ENCODE peak calls at places on chromosomes 16 and 17, in four cellular contexts. C, Y, O and F are unnamed samples. For H3K4me1 and H3K27me3, the result is how much of the 10 kb centered on the place peaks cover.

GRCh38 chr17:58412910-58413630 is 4.3 kb downstream of the RNF43 start:
- DNase-seq in O (peak), Y (no peak), C (no peak), F (no peak)

GRCh38 chr16:47519037-47519436 is 57.9 kb downstream of the PHKB start:
- DNase-seq in Y (no peak), O (peak), C (no peak), F (no peak)

GRCh38 chr17:17325816-17326215 is 22.6 kb downstream of the NT5M start:
- DNase-seq in O (no peak), Y (no peak), C (no peak), F (no peak)

GRCh38 chr16:23128056-23128455 is 21.2 kb downstream of the USP31 start:
- DNase-seq in Y (no peak), C (no peak), O (no peak), F (no peak)

GRCh38 chr16:84606081-84606875 is 11.6 kb downstream of the COTL1 start:
- DNase-seq in O (no peak), C (no peak), Y (no peak), F (no peak)

GRCh38 chr16:11060856-11061255 is 116.5 kb downstream of the CLEC16A start:
- DNase-seq in C (no peak), Y (peak), O (no peak), F (no peak)

GRCh38 chr16:89687092-89687940 is 827 bp downstream of the CDK10 start:
- DNase-seq in Y (no peak), C (no peak), O (peak), F (no peak)

GRCh38 chr16:73771196-73771595 is 525.4 kb upstream of the PSMD7 start:
- DNase-seq in O (no peak), Y (no peak), C (no peak), F (no peak)

GRCh38 chr16:86778978-86779377 is 200.6 kb downstream of the FOXL1 start:
- DNase-seq in C (no peak), O (no peak), Y (no peak), F (no peak)

GRCh38 chr16:87806246-87806607 is 40.4 kb upstream of the KLHDC4 start:
- DNase-seq in C (no peak), O (peak), Y (no peak), F (no peak)

GRCh38 chr17:75194879-75195278 is 10.6 kb upstream of the NUP85 start:
- DNase-seq in Y (no peak), O (no peak), C (no peak), F (no peak)

GRCh38 chr17:76132574-76133338 is 8.3 kb downstream of the FOXJ1 start:
- DNase-seq in O (no peak), C (no peak), Y (no peak), F (no peak)

GRCh38 chr17:40563371-40564052 is 1.8 kb downstream of the CCR7 start:
- DNase-seq in Y (no peak), O (no peak), C (no peak), F (no peak)

GRCh38 chr17:2050246-2050866 is 4.5 kb upstream of the HIC1 start:
- DNase-seq in O (peak), C (peak), Y (peak), F (peak)

GRCh38 chr16:55040366-55041086 is 109.9 kb downstream of the IRX5 start:
- DNase-seq in Y (no peak), C (no peak), O (no peak), F (no peak)

GRCh38 chr17:81457917-81458555 is 54.6 kb downstream of the ACTG1 start:
- DNase-seq in C (no peak), Y (no peak), O (no peak), F (no peak)

GRCh38 chr17:57552114-57552601 is 192.9 kb downstream of the CCDC182 start:
- DNase-seq in C (peak), Y (peak), O (no peak), F (no peak)

GRCh38 chr17:7684856-7685532 is 2.3 kb downstream of the TP53 start:
- DNase-seq in Y (no peak), O (no peak), C (no peak), F (no peak)

GRCh38 chr17:65053354-65053881 is 3.1 kb downstream of the GNA13 start:
- DNase-seq in C (no peak), O (no peak), Y (no peak), F (no peak)

GRCh38 chr17:65055280-65055707 is 1.2 kb downstream of the GNA13 start:
- DNase-seq in C (no peak), Y (no peak), O (no peak), F (no peak)

GRCh38 chr17:65052585-65052984 is 4.0 kb downstream of the GNA13 start:
- DNase-seq in O (no peak), C (no peak), Y (no peak), F (no peak)

GRCh38 chr17:65055708-65056638 is 567 bp downstream of the GNA13 start:
- DNase-seq in Y (peak), O (peak), C (peak), F (peak)

GRCh38 chr17:65054602-65055001 is 1.9 kb downstream of the GNA13 start:
- DNase-seq in O (no peak), C (no peak), Y (no peak), F (no peak)
- H3K4me1 ChIP-seq in O (under half), C (under half), Y (under half), F (under half)

GRCh38 chr16:3049921-3050481 is 3.6 kb downstream of the MMP25 start:
- DNase-seq in Y (no peak), C (no peak), O (no peak), F (no peak)
- H3K27me3 ChIP-seq in Y (under half), C (under half), O (half or more), F (under half)

DNA sequence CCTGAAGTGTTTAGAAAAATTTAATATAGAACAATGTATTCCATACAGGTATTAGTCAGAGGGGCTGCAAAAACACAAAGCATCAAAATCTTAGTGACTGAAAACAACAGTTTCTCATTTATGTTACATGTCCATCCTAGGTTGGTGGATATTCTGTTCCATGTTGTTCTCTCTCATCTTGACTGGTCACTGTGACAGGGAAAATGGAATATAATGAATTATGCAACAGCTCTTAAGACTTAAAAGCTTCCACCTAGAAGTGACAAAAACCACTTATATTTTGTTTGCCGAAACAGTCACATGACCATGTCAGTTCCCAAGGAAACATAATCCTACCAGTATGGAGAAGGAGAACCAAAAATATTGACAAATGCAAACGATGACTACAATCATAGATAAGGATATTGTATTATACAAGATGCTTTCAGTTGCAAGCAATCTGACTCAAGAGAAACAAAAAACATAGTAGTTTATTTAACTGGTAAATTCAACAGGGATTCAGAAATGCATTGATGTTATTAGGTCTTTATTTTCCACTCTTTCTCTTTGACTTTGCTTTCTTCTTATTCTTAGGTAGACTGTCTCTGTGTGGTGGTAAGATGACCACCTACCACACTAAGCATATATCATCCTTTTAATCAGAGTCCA is 103.9 kb downstream of the SSH2 start:
- DNase-seq in Y (no peak), O (no peak), C (no peak), F (no peak)
- H3K4me3 ChIP-seq in Y (no peak), O (no peak), C (no peak), F (no peak)

GRCh38 chr17:16285646-16286008 is 67.6 kb downstream of the CENPV start:
- DNase-seq in C (no peak), O (no peak), Y (no peak), F (no peak)

GRCh38 chr17:16287563-16288027 is 65.7 kb downstream of the CENPV start:
- DNase-seq in C (no peak), Y (no peak), O (peak), F (no peak)

GRCh38 chr17:16286947-16287562 is 66.2 kb downstream of the CENPV start:
- DNase-seq in O (no peak), C (peak), Y (peak), F (no peak)

GRCh38 chr17:16286009-16286946 is 67.0 kb downstream of the CENPV start:
- DNase-seq in C (peak), O (peak), Y (peak), F (peak)

DNA sequence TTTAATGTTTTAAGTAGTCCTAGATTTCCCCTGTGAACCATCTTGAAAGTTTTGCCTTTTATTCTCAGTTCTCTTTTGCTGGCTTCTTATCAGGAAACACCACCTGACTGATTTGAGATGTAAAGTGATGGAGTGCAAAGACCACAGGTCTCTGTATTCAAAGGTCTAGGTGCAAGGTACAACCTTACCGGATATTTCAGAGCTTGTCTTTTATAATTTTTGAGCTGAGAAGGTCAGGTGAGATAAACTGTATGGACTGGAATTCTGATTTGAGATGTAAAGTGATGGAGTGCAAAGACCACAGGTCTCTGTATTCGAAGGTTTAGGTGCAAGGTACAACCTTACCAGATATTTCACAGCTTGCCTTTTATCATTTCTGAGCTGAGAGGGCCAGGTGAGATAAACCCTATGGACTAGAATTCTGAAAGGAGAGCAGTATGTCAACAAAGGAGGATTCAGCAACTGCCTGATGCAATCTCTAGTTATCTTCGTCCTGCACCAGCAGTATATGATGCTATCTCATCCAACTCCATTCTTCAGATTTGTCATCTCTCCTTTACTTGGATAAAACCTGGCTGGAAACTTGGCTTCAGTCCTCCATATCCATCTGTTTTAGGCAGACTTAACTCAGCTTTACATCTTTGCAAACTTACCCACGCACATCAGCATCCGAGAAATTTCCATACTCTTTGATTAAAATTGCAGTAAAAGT is 64.3 kb downstream of the CENPV start:
- DNase-seq in C (no peak), Y (no peak), O (peak), F (no peak)
- H3K4me1 ChIP-seq in C (under half), Y (under half), O (under half), F (under half)

GRCh38 chr17:55693244-55694216 is 29.1 kb downstream of the TMEM100 start:
- DNase-seq in C (no peak), Y (peak), O (peak), F (no peak)
- H3K27me3 ChIP-seq in C (under half), Y (under half), O (under half), F (under half)

GRCh38 chr17:3574231-3574630 is 16.6 kb upstream of the TRPV3 start:
- DNase-seq in O (no peak), C (no peak), Y (no peak), F (no peak)
- H3K4me3 ChIP-seq in O (no peak), C (no peak), Y (no peak), F (no peak)

GRCh38 chr17:36124879-36125824 is 21.5 kb downstream of the CCL4 start:
- DNase-seq in O (no peak), C (no peak), Y (no peak), F (no peak)

GRCh38 chr17:36128411-36128978 is 24.9 kb downstream of the CCL4 start:
- DNase-seq in C (no peak), O (no peak), Y (no peak), F (no peak)

GRCh38 chr17:36127882-36128369 is 24.3 kb downstream of the CCL4 start:
- DNase-seq in Y (no peak), O (no peak), C (no peak), F (no peak)

GRCh38 chr17:36129616-36130015 is 26.0 kb downstream of the CCL4 start:
- DNase-seq in O (no peak), C (no peak), Y (no peak), F (no peak)

DNA sequence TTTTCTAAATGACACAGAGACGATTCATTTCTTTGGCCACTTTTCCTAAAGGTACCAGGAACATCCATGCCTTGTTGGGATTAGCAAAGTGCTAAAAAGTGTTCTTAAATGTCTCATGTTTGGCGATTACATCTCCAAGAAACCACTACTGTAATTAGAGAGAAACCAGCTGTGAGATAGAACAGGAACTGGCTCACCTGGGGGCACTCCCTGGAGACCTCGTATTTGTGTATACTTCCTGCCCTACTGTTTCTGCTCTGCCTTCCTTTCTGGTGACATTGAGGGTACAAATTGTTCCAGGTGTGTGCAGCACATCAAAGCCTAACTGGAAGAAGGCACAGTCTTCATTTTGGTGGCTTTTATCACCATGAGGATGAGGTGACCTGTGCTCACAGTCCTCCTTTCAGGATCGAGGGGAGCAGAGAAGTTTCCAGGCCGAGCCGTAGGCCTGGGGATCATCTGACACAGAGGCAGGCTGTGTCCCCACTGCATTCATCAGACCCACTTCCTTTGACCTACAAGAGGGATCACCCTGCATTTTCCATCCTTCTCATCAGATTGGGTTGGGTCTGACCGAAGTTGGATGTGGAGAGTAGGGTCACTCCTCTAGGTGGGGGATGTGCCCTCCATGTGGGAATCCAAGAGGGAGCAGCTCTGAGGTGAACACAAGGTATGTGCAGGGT is 23.7 kb downstream of the CCL4 start:
- DNase-seq in O (no peak), Y (no peak), C (no peak), F (no peak)
- H3K4me1 ChIP-seq in O (under half), Y (under half), C (under half), F (under half)

DNA sequence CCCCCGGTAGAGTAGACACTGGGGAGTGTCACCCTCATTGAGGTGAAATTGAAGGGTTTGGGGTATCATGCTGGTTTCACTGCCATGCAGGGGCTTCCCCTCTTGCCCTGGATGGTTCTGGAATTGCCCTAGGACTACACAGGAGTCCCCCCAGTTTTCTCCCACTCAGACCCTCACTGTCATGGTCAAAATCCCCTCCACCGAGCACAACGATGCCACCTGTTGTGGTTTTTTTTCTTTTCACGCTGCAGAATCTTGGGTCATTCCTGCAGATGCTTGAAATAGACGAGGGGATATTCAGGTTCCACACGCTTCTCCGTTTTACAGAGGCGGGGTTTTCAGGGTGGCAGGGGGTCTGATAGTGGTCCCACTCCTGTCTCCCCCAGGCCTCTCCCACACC is 255.6 kb downstream of the ENGASE start:
- DNase-seq in C (no peak), O (no peak), Y (no peak), F (no peak)
- H3K27me3 ChIP-seq in C (under half), O (under half), Y (under half), F (under half)